ENCODE peak calls at places on chromosomes 12 and 14, in eight cellular contexts. O, A, P, Q, K, M, H and S are unnamed samples. For H3K36me3 and H3K27me3, the result is how much of the 10 kb centered on the place peaks cover.

GRCh38 chr14:25537846-25538455 is 488.0 kb upstream of the STXBP6 start:
- DNase-seq in K (peak), P (peak), M (no peak), Q (no peak), H (no peak), O (no peak), A (no peak), S (peak)

GRCh38 chr12:115324949-115325638 is 641.1 kb upstream of the TBX3 start:
- DNase-seq in P (no peak), H (no peak), O (no peak), K (no peak), M (no peak), Q (no peak), A (no peak), S (no peak)

GRCh38 chr12:39275846-39276245 is 167.1 kb downstream of the KIF21A start:
- DNase-seq in H (no peak), M (no peak), Q (no peak), O (no peak), P (no peak), A (no peak), K (no peak), S (no peak)

GRCh38 chr14:58637391-58638230 is at the start of gene DACT1:
- DNase-seq in P (no peak), Q (peak), H (peak), A (peak), M (no peak), O (peak), K (peak), S (peak)

GRCh38 chr14:90758028-90758889 is 58.0 kb downstream of the TTC7B start:
- DNase-seq in A (peak), P (peak), Q (peak), M (peak), O (peak), H (peak), K (peak), S (peak)

GRCh38 chr12:7304456-7304855 is 584 bp downstream of the ACSM4 start:
- DNase-seq in O (no peak), A (no peak), K (no peak), H (no peak), P (no peak), Q (no peak), M (no peak), S (no peak)

GRCh38 chr12:124774462-124775167 is 89.0 kb downstream of the SCARB1 start:
- DNase-seq in O (peak), A (peak), K (no peak), Q (peak), P (peak), M (no peak), H (no peak), S (no peak)

GRCh38 chr14:105577339-105577861 is 51.0 kb downstream of the TMEM121 start:
- DNase-seq in M (no peak), O (no peak), P (no peak), K (no peak), Q (no peak), A (no peak), H (no peak), S (no peak)

GRCh38 chr14:73783107-73783727 is 68.4 kb upstream of the PTGR2 start:
- DNase-seq in K (no peak), P (no peak), A (no peak), H (no peak), M (no peak), Q (no peak), O (no peak), S (no peak)

GRCh38 chr12:46197876-46198275 is 71.0 kb downstream of the SLC38A1 start:
- DNase-seq in A (no peak), Q (no peak), K (no peak), P (no peak), H (no peak), O (no peak), M (no peak), S (no peak)

GRCh38 chr12:46205293-46205692 is 63.5 kb downstream of the SLC38A1 start:
- DNase-seq in O (no peak), K (no peak), Q (no peak), H (no peak), M (no peak), A (no peak), P (no peak), S (no peak)

GRCh38 chr12:46198913-46199312 is 69.9 kb downstream of the SLC38A1 start:
- DNase-seq in O (no peak), K (no peak), P (no peak), H (no peak), A (no peak), M (no peak), Q (no peak), S (no peak)

GRCh38 chr12:46201284-46201789 is 67.5 kb downstream of the SLC38A1 start:
- DNase-seq in O (no peak), P (no peak), Q (no peak), K (no peak), M (no peak), A (no peak), H (no peak), S (no peak)

GRCh38 chr12:46200551-46200950 is 68.3 kb downstream of the SLC38A1 start:
- DNase-seq in H (no peak), P (no peak), Q (no peak), K (no peak), O (no peak), A (no peak), M (no peak), S (no peak)
- H3K36me3 ChIP-seq in H (half or more), P (under half), Q (half or more), K (under half), O (half or more), A (under half), M (half or more), S (under half)

DNA sequence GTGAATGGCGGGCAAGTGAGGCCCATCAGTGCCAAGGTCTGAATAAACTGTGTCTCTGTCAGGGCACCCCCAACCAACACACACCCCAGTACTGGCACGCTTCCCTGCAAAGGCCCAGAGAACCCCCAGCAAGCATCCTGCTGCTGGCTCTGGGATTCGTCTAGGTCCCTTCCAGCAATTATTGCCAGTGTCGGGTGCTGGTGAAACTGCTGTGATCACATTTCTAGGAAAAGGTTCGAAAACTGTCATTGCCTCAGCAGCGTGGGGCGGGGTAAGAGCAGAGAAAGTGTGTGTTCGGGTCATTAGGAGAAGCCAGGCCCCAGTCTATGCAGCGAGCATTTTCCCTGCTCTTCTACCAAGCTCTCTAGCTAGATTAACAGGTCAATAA is 2.5 kb downstream of the FAM222A start:
- DNase-seq in A (peak), M (no peak), P (no peak), H (no peak), K (no peak), O (no peak), Q (no peak), S (no peak)
- H3K27me3 ChIP-seq in A (under half), M (under half), P (under half), H (under half), K (under half), O (under half), Q (half or more), S (under half)

DNA sequence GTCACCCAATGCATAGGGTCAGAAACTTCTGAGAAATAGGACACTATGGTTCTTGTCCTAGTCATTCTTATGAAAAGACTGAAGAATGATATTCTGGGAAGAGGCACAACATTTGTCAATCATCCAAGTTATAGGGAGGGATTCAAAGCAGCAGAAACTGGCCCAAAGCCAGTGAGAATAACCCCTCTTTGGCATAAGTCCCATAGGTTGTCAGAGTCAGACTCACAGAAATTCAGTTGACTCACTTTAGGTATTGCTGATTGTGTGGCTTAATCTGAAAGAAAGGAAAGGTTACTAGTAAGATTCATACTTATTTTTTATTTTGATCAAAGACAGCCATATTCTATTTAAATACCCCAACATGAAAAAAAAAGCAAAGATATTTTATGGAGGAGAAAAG is 151.0 kb downstream of the SRGAP1 start:
- DNase-seq in Q (no peak), A (no peak), M (no peak), P (peak), O (no peak), H (no peak), K (no peak), S (no peak)
- H3K4me3 ChIP-seq in Q (no peak), A (no peak), M (no peak), P (no peak), O (no peak), H (no peak), K (no peak), S (no peak)

DNA sequence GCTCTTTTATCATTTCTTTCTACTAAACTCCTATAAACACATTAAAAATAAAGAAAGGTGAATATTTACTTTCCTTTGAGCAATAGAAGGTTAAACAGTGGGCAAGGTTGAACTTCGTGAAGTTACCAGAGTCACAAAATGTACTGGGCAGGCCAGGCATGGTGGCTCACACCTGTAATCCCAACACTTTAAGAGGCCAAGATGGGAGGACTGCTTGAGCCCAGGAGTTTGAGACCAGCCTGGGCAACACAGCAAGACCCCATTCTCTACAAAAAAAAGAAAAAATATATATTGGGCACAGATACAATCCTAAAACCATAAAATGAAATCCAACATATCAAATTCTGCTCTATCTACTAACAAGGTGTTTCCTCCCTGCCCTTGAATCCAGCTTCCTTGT is 60.7 kb upstream of the VPS33A start:
- DNase-seq in H (no peak), Q (no peak), A (no peak), M (no peak), K (no peak), P (no peak), O (no peak), S (no peak)
- H3K36me3 ChIP-seq in H (half or more), Q (half or more), A (under half), M (half or more), K (under half), P (under half), O (under half), S (under half)

GRCh38 chr14:102925646-102926045 is 3.2 kb downstream of the AMN start:
- DNase-seq in K (no peak), Q (no peak), P (no peak), O (no peak), H (no peak), M (no peak), A (no peak), S (no peak)
- H3K27me3 ChIP-seq in K (under half), Q (half or more), P (under half), O (under half), H (under half), M (half or more), A (under half), S (under half)

GRCh38 chr12:53677612-53678133 is 1.8 kb upstream of the ATP5MC2 start:
- DNase-seq in Q (no peak), O (no peak), P (no peak), M (no peak), A (no peak), K (no peak), H (no peak), S (peak)
- H3K4me3 ChIP-seq in Q (no peak), O (no peak), P (no peak), M (no peak), A (peak), K (peak), H (peak), S (peak)